ENCODE peak calls at places on chromosomes 16 and 17, in five cellular contexts. One of them, this sample, is unnamed. For H3K4me1 and H3K9me3, the result is how much of the 10 kb centered on the place peaks cover.

GRCh38 chr17:50375858-50376538 is 3.0 kb downstream of the EME1 start:
- DNase-seq in cardiac muscle cell: no peak
- DNase-seq in tibial artery: no peak
- DNase-seq in CD8-positive, alpha-beta T cell: no peak
- DNase-seq in IMR-90: no peak
- DNase-seq in this sample: no peak

GRCh38 chr17:79942011-79942405 is 93.7 kb downstream of the TBC1D16 start:
- DNase-seq in CD8-positive, alpha-beta T cell: no peak
- DNase-seq in cardiac muscle cell: no peak
- DNase-seq in tibial artery: no peak
- DNase-seq in IMR-90: no peak
- DNase-seq in this sample: no peak

GRCh38 chr17:66114609-66115008 is 77.3 kb downstream of the CEP112 start:
- DNase-seq in IMR-90: no peak
- DNase-seq in tibial artery: no peak
- DNase-seq in CD8-positive, alpha-beta T cell: no peak
- DNase-seq in cardiac muscle cell: no peak
- DNase-seq in this sample: no peak

GRCh38 chr17:72121164-72122001 is 563 bp downstream of the SOX9 start:
- DNase-seq in cardiac muscle cell: peak
- DNase-seq in CD8-positive, alpha-beta T cell: no peak
- DNase-seq in IMR-90: peak
- DNase-seq in tibial artery: peak
- DNase-seq in this sample: no peak

GRCh38 chr17:8153957-8154607 is 1.9 kb upstream of the PER1 start:
- DNase-seq in IMR-90: peak
- DNase-seq in CD8-positive, alpha-beta T cell: peak
- DNase-seq in cardiac muscle cell: peak
- DNase-seq in tibial artery: peak
- DNase-seq in this sample: peak

GRCh38 chr17:32903774-32904673 is 23.9 kb upstream of the TMEM98 start:
- DNase-seq in CD8-positive, alpha-beta T cell: no peak
- DNase-seq in IMR-90: no peak
- DNase-seq in cardiac muscle cell: no peak
- DNase-seq in tibial artery: no peak
- DNase-seq in this sample: no peak

GRCh38 chr16:75247249-75247648 is 4.2 kb downstream of the BCAR1 start:
- DNase-seq in cardiac muscle cell: no peak
- DNase-seq in tibial artery: no peak
- DNase-seq in IMR-90: no peak
- DNase-seq in CD8-positive, alpha-beta T cell: no peak
- DNase-seq in this sample: no peak

GRCh38 chr17:58049533-58049932 is 33.7 kb upstream of the DYNLL2 start:
- DNase-seq in cardiac muscle cell: no peak
- DNase-seq in IMR-90: no peak
- DNase-seq in CD8-positive, alpha-beta T cell: no peak
- DNase-seq in tibial artery: no peak
- DNase-seq in this sample: no peak

GRCh38 chr16:35146031-35146710 is 1686.8 kb downstream of the TP53TG3F start:
- DNase-seq in IMR-90: no peak
- DNase-seq in cardiac muscle cell: no peak
- DNase-seq in tibial artery: peak
- DNase-seq in CD8-positive, alpha-beta T cell: no peak
- DNase-seq in this sample: peak

GRCh38 chr17:74610108-74610507 is 13.4 kb downstream of the CD300E start:
- DNase-seq in tibial artery: no peak
- DNase-seq in CD8-positive, alpha-beta T cell: no peak
- DNase-seq in cardiac muscle cell: peak
- DNase-seq in IMR-90: no peak
- DNase-seq in this sample: no peak

GRCh38 chr17:31541559-31541958 is 150.1 kb downstream of the RAB11FIP4 start:
- DNase-seq in tibial artery: no peak
- DNase-seq in IMR-90: no peak
- DNase-seq in cardiac muscle cell: peak
- DNase-seq in CD8-positive, alpha-beta T cell: no peak
- DNase-seq in this sample: no peak

GRCh38 chr16:19705843-19706242 is 12.2 kb downstream of the KNOP1 start:
- DNase-seq in CD8-positive, alpha-beta T cell: no peak
- DNase-seq in cardiac muscle cell: no peak
- DNase-seq in IMR-90: no peak
- DNase-seq in tibial artery: no peak
- DNase-seq in this sample: no peak

GRCh38 chr16:17836868-17837602 is 366.3 kb upstream of the XYLT1 start:
- DNase-seq in cardiac muscle cell: no peak
- DNase-seq in CD8-positive, alpha-beta T cell: no peak
- DNase-seq in IMR-90: peak
- DNase-seq in tibial artery: no peak
- DNase-seq in this sample: no peak

GRCh38 chr17:47077576-47077975 is 98.5 kb upstream of the RPRML start:
- DNase-seq in tibial artery: no peak
- DNase-seq in CD8-positive, alpha-beta T cell: no peak
- DNase-seq in IMR-90: peak
- DNase-seq in cardiac muscle cell: no peak
- DNase-seq in this sample: no peak

GRCh38 chr17:34307110-34307509 is 12.1 kb upstream of the CCL8 start:
- DNase-seq in cardiac muscle cell: no peak
- DNase-seq in CD8-positive, alpha-beta T cell: no peak
- DNase-seq in IMR-90: peak
- DNase-seq in tibial artery: no peak
- DNase-seq in this sample: no peak

GRCh38 chr17:3647769-3648540 is 11.4 kb downstream of the CTNS start:
- DNase-seq in CD8-positive, alpha-beta T cell: peak
- DNase-seq in tibial artery: no peak
- DNase-seq in IMR-90: peak
- DNase-seq in cardiac muscle cell: peak
- DNase-seq in this sample: no peak

GRCh38 chr17:42779942-42780815 is at the start of gene WNK4:
- DNase-seq in IMR-90: no peak
- DNase-seq in CD8-positive, alpha-beta T cell: no peak
- DNase-seq in cardiac muscle cell: peak
- DNase-seq in tibial artery: no peak
- DNase-seq in this sample: no peak

GRCh38 chr17:64057701-64058263 is 37.3 kb upstream of the ICAM2 start:
- DNase-seq in cardiac muscle cell: no peak
- DNase-seq in CD8-positive, alpha-beta T cell: no peak
- DNase-seq in IMR-90: no peak
- DNase-seq in tibial artery: no peak
- DNase-seq in this sample: no peak

GRCh38 chr16:13453938-13454553 is 465.9 kb upstream of the ERCC4 start:
- DNase-seq in tibial artery: no peak
- DNase-seq in CD8-positive, alpha-beta T cell: no peak
- DNase-seq in cardiac muscle cell: peak
- DNase-seq in IMR-90: no peak
- DNase-seq in this sample: no peak

GRCh38 chr17:79812969-79813825 is 16.3 kb upstream of the CBX8 start:
- DNase-seq in tibial artery: no peak
- DNase-seq in IMR-90: no peak
- DNase-seq in CD8-positive, alpha-beta T cell: no peak
- DNase-seq in cardiac muscle cell: no peak
- DNase-seq in this sample: no peak

GRCh38 chr17:55762086-55762858 is 11.4 kb downstream of the PCTP start:
- DNase-seq in cardiac muscle cell: no peak
- DNase-seq in CD8-positive, alpha-beta T cell: no peak
- DNase-seq in IMR-90: no peak
- DNase-seq in tibial artery: no peak
- DNase-seq in this sample: no peak

GRCh38 chr16:84477661-84478060 is 26.8 kb downstream of the MEAK7 start:
- DNase-seq in CD8-positive, alpha-beta T cell: no peak
- DNase-seq in tibial artery: no peak
- DNase-seq in IMR-90: no peak
- DNase-seq in cardiac muscle cell: no peak
- DNase-seq in this sample: peak

GRCh38 chr16:83853834-83854233 is 45.1 kb upstream of the MLYCD start:
- DNase-seq in CD8-positive, alpha-beta T cell: no peak
- DNase-seq in cardiac muscle cell: no peak
- DNase-seq in IMR-90: no peak
- DNase-seq in tibial artery: no peak
- DNase-seq in this sample: no peak

GRCh38 chr17:7323731-7324437 is 5.3 kb downstream of the NEURL4 start:
- DNase-seq in tibial artery: no peak
- DNase-seq in CD8-positive, alpha-beta T cell: peak
- DNase-seq in IMR-90: peak
- DNase-seq in cardiac muscle cell: peak
- DNase-seq in this sample: no peak

GRCh38 chr17:48068491-48068961 is 20.4 kb downstream of the NFE2L1 start:
- DNase-seq in CD8-positive, alpha-beta T cell: no peak
- DNase-seq in IMR-90: peak
- DNase-seq in cardiac muscle cell: no peak
- DNase-seq in tibial artery: no peak
- DNase-seq in this sample: no peak

GRCh38 chr16:2485811-2486507 is 11.0 kb downstream of the TBC1D24 start:
- DNase-seq in cardiac muscle cell: no peak
- DNase-seq in CD8-positive, alpha-beta T cell: no peak
- DNase-seq in tibial artery: no peak
- DNase-seq in IMR-90: no peak
- DNase-seq in this sample: no peak

GRCh38 chr16:88289549-88290344 is 93.0 kb upstream of the ZNF469 start:
- DNase-seq in tibial artery: no peak
- DNase-seq in IMR-90: no peak
- DNase-seq in CD8-positive, alpha-beta T cell: no peak
- DNase-seq in cardiac muscle cell: no peak
- DNase-seq in this sample: no peak

GRCh38 chr17:17568772-17569195 is 22.7 kb downstream of the PEMT start:
- DNase-seq in cardiac muscle cell: peak
- DNase-seq in tibial artery: no peak
- DNase-seq in CD8-positive, alpha-beta T cell: peak
- DNase-seq in IMR-90: peak
- DNase-seq in this sample: no peak

GRCh38 chr16:18983565-18984424 is at the start of gene TMC7:
- DNase-seq in IMR-90: peak
- DNase-seq in tibial artery: peak
- DNase-seq in CD8-positive, alpha-beta T cell: no peak
- DNase-seq in cardiac muscle cell: peak
- DNase-seq in this sample: peak

DNA sequence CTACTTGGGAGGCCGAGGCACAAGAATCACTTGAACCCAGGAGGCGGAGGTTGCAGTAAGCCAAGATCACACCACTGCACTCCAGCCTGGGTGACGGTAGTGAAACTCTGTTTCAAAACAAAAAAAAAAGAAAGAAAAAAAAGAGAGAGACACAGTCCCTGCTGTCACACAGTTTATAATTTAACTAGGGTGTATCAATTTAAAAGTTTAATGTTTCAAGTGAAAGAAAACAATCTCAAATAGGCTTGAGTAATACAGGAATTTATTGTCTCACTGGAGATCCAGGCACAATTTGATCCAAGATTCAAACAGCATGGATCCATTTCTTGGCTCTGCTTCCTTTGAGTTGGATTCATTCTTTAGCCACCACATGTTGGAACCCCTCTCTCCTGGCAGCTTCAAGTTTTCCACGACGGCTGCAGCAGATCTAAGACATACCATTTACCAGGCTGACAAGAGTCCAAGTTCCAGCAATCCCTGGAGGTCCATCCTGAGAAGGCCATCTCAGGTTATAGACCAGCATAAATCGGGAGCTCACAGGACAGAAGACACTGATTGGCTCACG is 97.5 kb downstream of the YPEL2 start:
- DNase-seq in tibial artery: no peak
- DNase-seq in cardiac muscle cell: no peak
- DNase-seq in CD8-positive, alpha-beta T cell: no peak
- DNase-seq in IMR-90: no peak
- DNase-seq in this sample: no peak
- H3K4me1 ChIP-seq in tibial artery: half or more
- H3K4me1 ChIP-seq in cardiac muscle cell: under half
- H3K4me1 ChIP-seq in CD8-positive, alpha-beta T cell: under half
- H3K4me1 ChIP-seq in IMR-90: under half
- H3K4me1 ChIP-seq in this sample: under half

GRCh38 chr17:81481011-81481799 is 31.4 kb downstream of the ACTG1 start:
- DNase-seq in CD8-positive, alpha-beta T cell: peak
- DNase-seq in tibial artery: peak
- DNase-seq in IMR-90: peak
- DNase-seq in cardiac muscle cell: peak
- DNase-seq in this sample: peak

GRCh38 chr17:81479175-81479574 is 33.4 kb downstream of the ACTG1 start:
- DNase-seq in CD8-positive, alpha-beta T cell: no peak
- DNase-seq in tibial artery: no peak
- DNase-seq in cardiac muscle cell: no peak
- DNase-seq in IMR-90: no peak
- DNase-seq in this sample: no peak

GRCh38 chr17:81480140-81480917 is 32.3 kb downstream of the ACTG1 start:
- DNase-seq in cardiac muscle cell: no peak
- DNase-seq in CD8-positive, alpha-beta T cell: no peak
- DNase-seq in IMR-90: peak
- DNase-seq in tibial artery: peak
- DNase-seq in this sample: no peak

GRCh38 chr17:81478119-81478518 is 34.5 kb downstream of the ACTG1 start:
- DNase-seq in cardiac muscle cell: no peak
- DNase-seq in tibial artery: no peak
- DNase-seq in IMR-90: no peak
- DNase-seq in CD8-positive, alpha-beta T cell: no peak
- DNase-seq in this sample: no peak

DNA sequence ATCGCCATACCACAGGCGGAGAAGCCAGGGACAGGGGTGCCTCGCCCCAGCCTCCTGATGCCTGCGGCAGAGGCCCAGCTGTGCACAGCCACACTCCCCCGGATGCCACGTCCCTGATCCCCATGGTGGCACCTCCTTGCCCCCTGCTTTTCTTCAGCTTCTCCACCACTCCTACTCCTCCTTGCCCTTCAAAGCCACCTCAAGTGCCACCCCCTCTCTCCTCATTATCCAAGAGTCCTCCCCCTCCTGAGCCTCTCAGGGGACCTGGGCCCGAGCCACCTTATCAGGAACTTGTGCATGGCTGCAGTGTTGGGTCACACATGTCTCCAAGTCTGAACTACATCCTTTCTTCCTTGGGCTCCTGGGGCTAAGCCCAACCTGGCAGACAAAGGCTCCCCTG is 32.9 kb downstream of the ACTG1 start:
- DNase-seq in tibial artery: no peak
- DNase-seq in cardiac muscle cell: no peak
- DNase-seq in CD8-positive, alpha-beta T cell: no peak
- DNase-seq in IMR-90: no peak
- DNase-seq in this sample: no peak
- H3K4me3 ChIP-seq in tibial artery: no peak
- H3K4me3 ChIP-seq in cardiac muscle cell: no peak
- H3K4me3 ChIP-seq in CD8-positive, alpha-beta T cell: no peak
- H3K4me3 ChIP-seq in IMR-90: no peak
- H3K4me3 ChIP-seq in this sample: no peak

GRCh38 chr17:54307326-54307725 is 484.6 kb downstream of the KIF2B start:
- DNase-seq in tibial artery: no peak
- DNase-seq in CD8-positive, alpha-beta T cell: no peak
- DNase-seq in IMR-90: no peak
- DNase-seq in cardiac muscle cell: no peak
- DNase-seq in this sample: no peak
- H3K9me3 ChIP-seq in tibial artery: under half
- H3K9me3 ChIP-seq in CD8-positive, alpha-beta T cell: under half
- H3K9me3 ChIP-seq in IMR-90: under half
- H3K9me3 ChIP-seq in cardiac muscle cell: under half
- H3K9me3 ChIP-seq in this sample: under half

DNA sequence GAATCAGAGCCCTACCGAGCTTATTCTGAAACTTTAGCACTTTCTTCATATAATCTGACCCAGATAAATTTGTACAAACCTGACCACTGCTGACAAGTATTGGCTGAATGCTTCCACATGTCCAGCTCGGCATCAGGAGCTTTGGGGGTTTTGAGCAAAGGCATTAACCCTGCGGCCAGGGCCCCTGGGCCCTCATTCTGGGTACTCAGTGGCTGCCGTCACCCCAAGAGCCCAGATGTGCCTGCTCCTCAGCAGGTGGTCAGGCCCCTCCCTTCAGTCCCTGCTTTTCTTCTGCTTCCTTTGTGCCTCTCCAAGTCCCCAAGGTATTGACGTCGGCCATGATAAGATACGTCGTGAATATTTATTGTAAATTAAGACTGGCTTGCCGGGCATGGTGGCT is 47.3 kb upstream of the CHMP6 start:
- DNase-seq in tibial artery: peak
- DNase-seq in CD8-positive, alpha-beta T cell: no peak
- DNase-seq in cardiac muscle cell: no peak
- DNase-seq in IMR-90: no peak
- DNase-seq in this sample: peak
- H3K4me1 ChIP-seq in tibial artery: under half
- H3K4me1 ChIP-seq in CD8-positive, alpha-beta T cell: under half
- H3K4me1 ChIP-seq in cardiac muscle cell: under half
- H3K4me1 ChIP-seq in IMR-90: under half
- H3K4me1 ChIP-seq in this sample: under half

This sample was measured in suprapubic skin.